ENCODE peak calls at places on chromosomes 6 and 20, in ten cellular contexts. V is central memory CD8-positive, alpha-beta T cell; F is effector CD4-positive, alpha-beta T cell; N is epithelial cell of proximal tubule; W is lung; K is RWPE1; R is iris pigment epithelial cell; L is AG10803; B is HepG2; J is left colon. P is an unnamed sample.

GRCh38 chr6:161166176-161166575 is 107.7 kb downstream of the AGPAT4 start:
- DNase-seq in V (no peak), F (no peak), N (no peak), W (no peak), K (no peak), R (no peak), L (no peak), B (no peak), J (no peak), P (no peak)

GRCh38 chr6:73954843-73955242 is 258.8 kb downstream of the CD109 start:
- DNase-seq in V (no peak), F (no peak), N (no peak), W (no peak), K (no peak), R (no peak), L (no peak), B (no peak), J (no peak), P (no peak)

GRCh38 chr6:31791324-31792089 is 4.0 kb downstream of the VARS1 start:
- DNase-seq in V (no peak), F (no peak), N (no peak), W (no peak), K (no peak), R (peak), L (peak), B (peak), J (no peak), P (peak)

GRCh38 chr6:56682580-56682979 is 39.9 kb upstream of the DST start:
- DNase-seq in V (no peak), F (no peak), N (no peak), W (no peak), K (no peak), R (no peak), L (no peak), B (no peak), J (no peak), P (no peak)

GRCh38 chr20:58869662-58870227 is 17.2 kb downstream of the GNAS start:
- DNase-seq in V (no peak), F (no peak), N (no peak), W (no peak), K (no peak), R (no peak), L (no peak), B (no peak), J (no peak), P (no peak)

GRCh38 chr6:25103603-25104002 is 167.8 kb upstream of the RIPOR2 start:
- DNase-seq in V (no peak), F (no peak), N (peak), W (no peak), K (no peak), R (no peak), L (no peak), B (no peak), J (no peak), P (no peak)

GRCh38 chr20:51607170-51607569 is 64.7 kb upstream of the NFATC2 start:
- DNase-seq in V (no peak), F (no peak), N (no peak), W (no peak), K (no peak), R (no peak), L (no peak), B (no peak), J (no peak), P (no peak)

GRCh38 chr6:28525496-28526039 is at the start of gene GPX5:
- DNase-seq in V (no peak), F (no peak), N (no peak), W (no peak), K (no peak), R (peak), L (no peak), B (no peak), J (no peak), P (no peak)

GRCh38 chr6:43821101-43821886 is 51.3 kb downstream of the VEGFA start:
- DNase-seq in V (no peak), F (no peak), N (no peak), W (no peak), K (no peak), R (no peak), L (no peak), B (no peak), J (no peak), P (no peak)

GRCh38 chr6:96898241-96898851 is 655 bp upstream of the NDUFAF4 start:
- DNase-seq in V (no peak), F (no peak), N (no peak), W (no peak), K (peak), R (peak), L (peak), B (no peak), J (no peak), P (peak)

GRCh38 chr6:150079604-150080003 is 10.7 kb upstream of the ULBP3 start:
- DNase-seq in V (no peak), F (no peak), N (no peak), W (no peak), K (no peak), R (peak), L (no peak), B (no peak), J (no peak), P (no peak)

GRCh38 chr20:32355417-32355841 is 2.7 kb upstream of the ASXL1 start:
- DNase-seq in V (no peak), F (no peak), N (no peak), W (no peak), K (no peak), R (no peak), L (no peak), B (peak), J (no peak), P (no peak)

GRCh38 chr6:54697423-54697822 is 149.1 kb upstream of the FAM83B start:
- DNase-seq in V (no peak), F (no peak), N (no peak), W (no peak), K (peak), R (no peak), L (peak), B (no peak), J (no peak), P (no peak)

GRCh38 chr6:100115702-100116101 is 121.7 kb upstream of the MCHR2 start:
- DNase-seq in V (no peak), F (no peak), N (no peak), W (no peak), K (no peak), R (no peak), L (peak), B (no peak), J (no peak), P (no peak)

GRCh38 chr6:6790891-6791290 is 202.4 kb downstream of the LY86 start:
- DNase-seq in V (no peak), F (no peak), N (peak), W (no peak), K (peak), R (peak), L (no peak), B (peak), J (no peak), P (no peak)

GRCh38 chr6:111013144-111013905 is 31.5 kb downstream of the RPF2 start:
- DNase-seq in V (no peak), F (no peak), N (no peak), W (no peak), K (no peak), R (peak), L (peak), B (no peak), J (no peak), P (no peak)

GRCh38 chr20:1858859-1859258 is 36.3 kb upstream of the SIRPA start:
- DNase-seq in V (no peak), F (no peak), N (no peak), W (no peak), K (no peak), R (no peak), L (peak), B (no peak), J (no peak), P (no peak)

GRCh38 chr6:166618866-166619761 is 7.9 kb downstream of the RPS6KA2 start:
- DNase-seq in V (no peak), F (no peak), N (no peak), W (no peak), K (no peak), R (peak), L (peak), B (no peak), J (no peak), P (no peak)

GRCh38 chr6:84197708-84198107 is 29.7 kb downstream of the CEP162 start:
- DNase-seq in V (no peak), F (no peak), N (no peak), W (no peak), K (no peak), R (no peak), L (no peak), B (no peak), J (no peak), P (no peak)

GRCh38 chr6:41434803-41435470 is 99.5 kb downstream of the NCR2 start:
- DNase-seq in V (no peak), F (no peak), N (no peak), W (no peak), K (no peak), R (no peak), L (no peak), B (no peak), J (no peak), P (no peak)

GRCh38 chr6:2959909-2960719 is 11.3 kb downstream of the SERPINB6 start:
- DNase-seq in V (no peak), F (no peak), N (peak), W (no peak), K (peak), R (peak), L (peak), B (no peak), J (no peak), P (no peak)

GRCh38 chr6:31172973-31173384 is 2.5 kb upstream of the POU5F1 start:
- DNase-seq in V (no peak), F (no peak), N (no peak), W (no peak), K (no peak), R (no peak), L (no peak), B (no peak), J (no peak), P (no peak)

GRCh38 chr6:39791850-39792500 is at the start of gene DAAM2:
- DNase-seq in V (no peak), F (no peak), N (no peak), W (peak), K (no peak), R (peak), L (peak), B (no peak), J (no peak), P (no peak)

GRCh38 chr6:121434037-121434770 is 1.2 kb upstream of the GJA1 start:
- DNase-seq in V (no peak), F (no peak), N (no peak), W (no peak), K (no peak), R (no peak), L (peak), B (no peak), J (no peak), P (no peak)

GRCh38 chr6:121691126-121691540 is 255.7 kb downstream of the GJA1 start:
- DNase-seq in V (no peak), F (no peak), N (no peak), W (no peak), K (no peak), R (peak), L (peak), B (no peak), J (no peak), P (no peak)

GRCh38 chr20:11451793-11452291 is 465.9 kb upstream of the BTBD3 start:
- DNase-seq in V (no peak), F (no peak), N (no peak), W (no peak), K (no peak), R (peak), L (peak), B (no peak), J (peak), P (no peak)

GRCh38 chr6:124389127-124389526 is 573.1 kb upstream of the RNF217 start:
- DNase-seq in V (no peak), F (no peak), N (no peak), W (no peak), K (no peak), R (peak), L (no peak), B (no peak), J (no peak), P (no peak)

GRCh38 chr6:146361367-146361924 is 182.2 kb upstream of the RAB32 start:
- DNase-seq in V (no peak), F (no peak), N (no peak), W (no peak), K (no peak), R (peak), L (peak), B (no peak), J (no peak), P (no peak)

GRCh38 chr6:3335169-3335568 is 76.4 kb downstream of the PSMG4 start:
- DNase-seq in V (no peak), F (no peak), N (no peak), W (no peak), K (no peak), R (no peak), L (no peak), B (no peak), J (no peak), P (no peak)

GRCh38 chr6:4901256-4902061 is 102.4 kb downstream of the RPP40 start:
- DNase-seq in V (no peak), F (no peak), N (no peak), W (no peak), K (no peak), R (no peak), L (no peak), B (no peak), J (no peak), P (no peak)

GRCh38 chr6:131182991-131183425 is 47.7 kb downstream of the AKAP7 start:
- DNase-seq in V (no peak), F (peak), N (no peak), W (no peak), K (no peak), R (peak), L (peak), B (peak), J (no peak), P (peak)

GRCh38 chr6:157228421-157229218 is 94.7 kb downstream of the TMEM242 start:
- DNase-seq in V (no peak), F (no peak), N (no peak), W (no peak), K (no peak), R (no peak), L (no peak), B (no peak), J (no peak), P (peak)

GRCh38 chr6:165664553-165665383 is 1.7 kb upstream of the PDE10A start:
- DNase-seq in V (no peak), F (no peak), N (no peak), W (no peak), K (no peak), R (no peak), L (no peak), B (no peak), J (no peak), P (no peak)

GRCh38 chr6:163787001-163787667 is 372.6 kb downstream of the QKI start:
- DNase-seq in V (no peak), F (no peak), N (no peak), W (no peak), K (no peak), R (peak), L (no peak), B (no peak), J (no peak), P (no peak)

GRCh38 chr6:168789699-168790098 is 348.7 kb downstream of the SMOC2 start:
- DNase-seq in V (no peak), F (no peak), N (no peak), W (no peak), K (no peak), R (no peak), L (no peak), B (no peak), J (no peak), P (peak)

GRCh38 chr6:157579467-157580031 is 198.6 kb downstream of the ZDHHC14 start:
- DNase-seq in V (no peak), F (no peak), N (no peak), W (no peak), K (no peak), R (peak), L (no peak), B (no peak), J (no peak), P (no peak)

GRCh38 chr6:36954262-36954931 is at the start of gene PI16:
- DNase-seq in V (no peak), F (no peak), N (no peak), W (no peak), K (no peak), R (no peak), L (no peak), B (no peak), J (no peak), P (no peak)

GRCh38 chr6:104109806-104110205 is 749.9 kb downstream of the HACE1 start:
- DNase-seq in V (no peak), F (no peak), N (no peak), W (no peak), K (no peak), R (no peak), L (no peak), B (no peak), J (no peak), P (no peak)